ENCODE peak calls at places on chromosomes 5 and 9, in five cellular contexts. T, C, O, P and I are unnamed samples.

GRCh38 chr5:120817044-120817985 is 353.2 kb downstream of the PRR16 start:
- DNase-seq in T (no peak), C (no peak), O (no peak), P (no peak), I (no peak)

GRCh38 chr9:105954517-105954916 is 260.2 kb downstream of the TMEM38B start:
- DNase-seq in T (no peak), C (no peak), O (no peak), P (no peak), I (no peak)

GRCh38 chr5:24998641-24999040 is 353.9 kb upstream of the CDH10 start:
- DNase-seq in T (no peak), C (no peak), O (no peak), P (no peak), I (no peak)

GRCh38 chr5:149211566-149211965 is 60.1 kb upstream of the AFAP1L1 start:
- DNase-seq in T (no peak), C (no peak), O (no peak), P (no peak), I (no peak)

GRCh38 chr5:126624534-126624933 is 23.8 kb downstream of the PHAX start:
- DNase-seq in T (peak; percentile 39), C (peak; percentile 69), O (no peak), P (no peak), I (peak; percentile 46)

GRCh38 chr9:13445123-13445522 is 165.6 kb upstream of the MPDZ start:
- DNase-seq in T (no peak), C (no peak), O (no peak), P (no peak), I (no peak)

GRCh38 chr5:63401434-63402046 is 560.7 kb downstream of the HTR1A start:
- DNase-seq in T (peak; percentile 18), C (peak; percentile 8), O (peak; percentile 58), P (peak; percentile 72), I (peak; percentile 35)

GRCh38 chr5:77491783-77492652 is at the start of gene WDR41:
- DNase-seq in T (peak; percentile 95), C (peak; percentile 78), O (peak; percentile 91), P (peak; percentile 91), I (peak; percentile 72)

GRCh38 chr5:133928690-133929393 is 39.6 kb downstream of the C5orf15 start:
- DNase-seq in T (no peak), C (no peak), O (no peak), P (no peak), I (no peak)

GRCh38 chr5:149403923-149404745 is 25.0 kb upstream of the IL17B start:
- DNase-seq in T (no peak), C (peak; percentile 21), O (no peak), P (no peak), I (no peak)

GRCh38 chr9:107819772-107820171 is 330.2 kb upstream of the KLF4 start:
- DNase-seq in T (no peak), C (no peak), O (peak; percentile 43), P (no peak), I (no peak)

GRCh38 chr5:31029925-31030324 is 163.6 kb upstream of the CDH6 start:
- DNase-seq in T (no peak), C (no peak), O (no peak), P (no peak), I (no peak)

GRCh38 chr5:1945606-1946005 is 62.9 kb upstream of the IRX4 start:
- DNase-seq in T (no peak), C (no peak), O (no peak), P (no peak), I (no peak)

GRCh38 chr9:26524225-26524624 is 368.4 kb downstream of the CAAP1 start:
- DNase-seq in T (no peak), C (no peak), O (no peak), P (no peak), I (no peak)

GRCh38 chr5:138657360-138657759 is 82.2 kb upstream of the HSPA9 start:
- DNase-seq in T (no peak), C (no peak), O (no peak), P (no peak), I (no peak)

GRCh38 chr9:137028013-137028280 is at the start of gene ABCA2:
- DNase-seq in T (no peak), C (no peak), O (no peak), P (no peak), I (no peak)

GRCh38 chr5:71533614-71534013 is 53.5 kb upstream of the MCCC2 start:
- DNase-seq in T (peak; percentile 73), C (no peak), O (no peak), P (no peak), I (no peak)

GRCh38 chr5:132054697-132055440 is 5.6 kb upstream of the IL3 start:
- DNase-seq in T (no peak), C (no peak), O (no peak), P (no peak), I (no peak)

GRCh38 chr5:150492621-150493020 is 15.3 kb upstream of the NDST1 start:
- DNase-seq in T (no peak), C (peak; percentile 55), O (no peak), P (no peak), I (no peak)

GRCh38 chr5:73363911-73364730 is 84.5 kb downstream of the FOXD1 start:
- DNase-seq in T (no peak), C (no peak), O (no peak), P (no peak), I (no peak)

GRCh38 chr5:123844873-123845272 is 332.9 kb downstream of the CSNK1G3 start:
- DNase-seq in T (no peak), C (no peak), O (no peak), P (no peak), I (no peak)

GRCh38 chr5:140628711-140629110 is 4.3 kb downstream of the CD14 start:
- DNase-seq in T (no peak), C (no peak), O (no peak), P (no peak), I (no peak)

GRCh38 chr9:90611121-90611520 is 31.5 kb downstream of the DIRAS2 start:
- DNase-seq in T (no peak), C (no peak), O (no peak), P (no peak), I (no peak)

GRCh38 chr5:159469496-159470370 is 139.4 kb upstream of the IL12B start:
- DNase-seq in T (peak; percentile 67), C (no peak), O (no peak), P (no peak), I (no peak)

GRCh38 chr9:71911908-71912325 is 478 bp downstream of the C9orf85 start:
- DNase-seq in T (no peak), C (no peak), O (peak; percentile 46), P (no peak), I (no peak)

GRCh38 chr5:35803221-35803651 is 53.5 kb upstream of the IL7R start:
- DNase-seq in T (peak; percentile 51), C (no peak), O (no peak), P (peak; percentile 10), I (no peak)

GRCh38 chr9:128636024-128636390 is 20.6 kb downstream of the DYNC2I2 start:
- DNase-seq in T (no peak), C (peak; percentile 89), O (peak; percentile 85), P (no peak), I (peak; percentile 81)

GRCh38 chr9:135010363-135010860 is 77.1 kb upstream of the OLFM1 start:
- DNase-seq in T (no peak), C (no peak), O (no peak), P (no peak), I (no peak)

GRCh38 chr9:86909388-86909787 is 37.9 kb downstream of the GAS1 start:
- DNase-seq in T (no peak), C (no peak), O (no peak), P (no peak), I (no peak)

GRCh38 chr9:70060883-70061507 is 17.3 kb downstream of the MAMDC2 start:
- DNase-seq in T (no peak), C (no peak), O (no peak), P (no peak), I (no peak)

GRCh38 chr9:117706421-117707150 is 2.4 kb downstream of the TLR4 start:
- DNase-seq in T (no peak), C (no peak), O (no peak), P (no peak), I (no peak)

GRCh38 chr5:27494845-27495244 is 456.5 kb upstream of the CDH9 start:
- DNase-seq in T (no peak), C (no peak), O (no peak), P (no peak), I (no peak)

GRCh38 chr9:110561826-110562225 is 17.7 kb downstream of the SVEP1 start:
- DNase-seq in T (no peak), C (no peak), O (no peak), P (no peak), I (no peak)

GRCh38 chr9:134636142-134636507 is 5.5 kb upstream of the COL5A1 start:
- DNase-seq in T (no peak), C (no peak), O (no peak), P (no peak), I (no peak)